ENCODE peak calls at places on chromosomes 5 and 9, in eight cellular contexts. T is HuH-7.5; B is NCI-H345; H is fibroblast of pulmonary artery; N is stimulated activated CD8-positive, alpha-beta memory T cell treated with anti-CD3 and anti-CD28 coated beads, Interleukin-15, amount 100 ng/mL, for 4 hours; S is activated CD8-positive, alpha-beta memory T cell treated with anti-CD3 and anti-CD28 coated beads for 1 hour; E is activated T-cell treated with anti-CD3 and anti-CD28 coated beads, Interleukin-2, amount 50 U/mL, for 72 hours; Z is stimulated activated CD4-positive, alpha-beta T cell treated with anti-CD3 and anti-CD28 coated beads, TNF-alpha, amount 100 ng/mL, for 24 hours. K is an unnamed sample.

GRCh38 chr9:81562221-81563019 is 126.9 kb downstream of the TLE1 start:
- DNase-seq in T (no peak), B (no peak), H (peak), N (no peak), S (no peak), E (no peak), Z (no peak), K (peak)

GRCh38 chr9:135816179-135816970 is 91.0 kb downstream of the CAMSAP1 start:
- DNase-seq in T (no peak), B (peak), H (no peak), N (no peak), S (no peak), E (no peak), Z (no peak), K (no peak)

GRCh38 chr9:70510157-70510770 is 95.8 kb upstream of the KLF9 start:
- DNase-seq in T (peak), B (no peak), H (peak), N (no peak), S (no peak), E (peak), Z (peak), K (no peak)

GRCh38 chr5:10695055-10695649 is 65.9 kb downstream of the DAP start:
- DNase-seq in T (peak), B (peak), H (peak), N (no peak), S (no peak), E (peak), Z (no peak), K (peak)

GRCh38 chr5:100623719-100624118 is 88.5 kb downstream of the FAM174A start:
- DNase-seq in T (no peak), B (peak), H (peak), N (no peak), S (no peak), E (no peak), Z (no peak), K (no peak)

GRCh38 chr5:135398160-135398854 is 724 bp downstream of the MACROH2A1 start:
- DNase-seq in T (peak), B (peak), H (peak), N (no peak), S (no peak), E (peak), Z (peak), K (no peak)

GRCh38 chr5:59506285-59506877 is 387.1 kb downstream of the PDE4D start:
- DNase-seq in T (no peak), B (peak), H (peak), N (no peak), S (no peak), E (no peak), Z (no peak), K (no peak)

GRCh38 chr5:56185777-56186311 is 47.3 kb downstream of the ANKRD55 start:
- DNase-seq in T (no peak), B (no peak), H (no peak), N (no peak), S (no peak), E (no peak), Z (no peak), K (no peak)

GRCh38 chr9:134490446-134490845 is 151.2 kb upstream of the COL5A1 start:
- DNase-seq in T (no peak), B (no peak), H (no peak), N (no peak), S (no peak), E (no peak), Z (no peak), K (no peak)

GRCh38 chr5:140202078-140202477 is 27.1 kb downstream of the CYSTM1 start:
- DNase-seq in T (no peak), B (no peak), H (no peak), N (no peak), S (no peak), E (no peak), Z (no peak), K (no peak)

GRCh38 chr9:137318976-137319375 is 16.9 kb upstream of the NRARP start:
- DNase-seq in T (peak), B (no peak), H (no peak), N (no peak), S (no peak), E (no peak), Z (no peak), K (peak)

GRCh38 chr5:88539642-88540476 is 271.2 kb upstream of the TMEM161B start:
- DNase-seq in T (no peak), B (no peak), H (no peak), N (no peak), S (no peak), E (no peak), Z (no peak), K (no peak)

GRCh38 chr5:90878549-90879196 is 320.1 kb downstream of the ADGRV1 start:
- DNase-seq in T (no peak), B (no peak), H (peak), N (no peak), S (no peak), E (no peak), Z (no peak), K (no peak)

K was measured in RWPE2.